ENCODE peak calls at places on chromosomes 11 and 22, in five cellular contexts. R, A, B, T and C are unnamed samples. For H3K4me1 and H3K27me3, the result is how much of the 10 kb centered on the place peaks cover.

GRCh38 chr11:133955091-133955846 is 1.5 kb downstream of the IGSF9B start:
- DNase-seq in R (peak), A (peak), B (no peak), T (peak), C (peak)

GRCh38 chr11:48058064-48058463 is 77.7 kb downstream of the PTPRJ start:
- DNase-seq in R (no peak), A (no peak), B (no peak), T (no peak), C (peak)

GRCh38 chr22:38176170-38176741 is 5.4 kb downstream of the PLA2G6 start:
- DNase-seq in R (no peak), A (peak), B (no peak), T (no peak), C (no peak)

GRCh38 chr22:24695958-24696511 is 78.5 kb downstream of the PIWIL3 start:
- DNase-seq in R (no peak), A (peak), B (no peak), T (peak), C (no peak)

GRCh38 chr11:2310073-2310785 is 8.4 kb downstream of the TSPAN32 start:
- DNase-seq in R (no peak), A (no peak), B (no peak), T (no peak), C (no peak)

GRCh38 chr11:61980783-61981541 is 13.5 kb upstream of the FTH1 start:
- DNase-seq in R (no peak), A (no peak), B (peak), T (no peak), C (no peak)

GRCh38 chr11:116233581-116233980 is 539.2 kb downstream of the BUD13 start:
- DNase-seq in R (no peak), A (peak), B (no peak), T (no peak), C (no peak)

GRCh38 chr11:64206457-64207246 is at the start of gene FERMT3:
- DNase-seq in R (no peak), A (peak), B (no peak), T (no peak), C (peak)

GRCh38 chr22:39932918-39933649 is 27.1 kb upstream of the TMA7B start:
- DNase-seq in R (no peak), A (peak), B (no peak), T (peak), C (peak)

GRCh38 chr11:70381872-70382842 is 16.2 kb upstream of the CTTN start:
- DNase-seq in R (no peak), A (no peak), B (peak), T (peak), C (no peak)

GRCh38 chr11:64331569-64332371 is 8.2 kb upstream of the CCDC88B start:
- DNase-seq in R (no peak), A (peak), B (peak), T (peak), C (peak)

GRCh38 chr11:36492724-36493304 is 17.3 kb downstream of the TRAF6 start:
- DNase-seq in R (no peak), A (no peak), B (peak), T (peak), C (no peak)

GRCh38 chr11:80586464-80586863 is 1145.6 kb upstream of the TENM4 start:
- DNase-seq in R (no peak), A (no peak), B (peak), T (no peak), C (no peak)

GRCh38 chr22:24001314-24001713 is 3.9 kb downstream of the GSTT4 start:
- DNase-seq in R (no peak), A (no peak), B (no peak), T (peak), C (no peak)

GRCh38 chr11:1193326-1194230 is 29.3 kb upstream of the MUC5B start:
- DNase-seq in R (no peak), A (no peak), B (no peak), T (no peak), C (no peak)

GRCh38 chr11:60821827-60822599 is 19.9 kb upstream of the CCDC86 start:
- DNase-seq in R (no peak), A (no peak), B (no peak), T (no peak), C (no peak)

GRCh38 chr11:102799656-102800339 is 1.8 kb upstream of the MMP1 start:
- DNase-seq in R (no peak), A (no peak), B (no peak), T (no peak), C (no peak)

GRCh38 chr11:32870676-32871075 is 21.9 kb upstream of the QSER1 start:
- DNase-seq in R (no peak), A (no peak), B (no peak), T (peak), C (no peak)

GRCh38 chr22:33477131-33478111 is 419.2 kb upstream of the SYN3 start:
- DNase-seq in R (no peak), A (no peak), B (no peak), T (no peak), C (no peak)

DNA sequence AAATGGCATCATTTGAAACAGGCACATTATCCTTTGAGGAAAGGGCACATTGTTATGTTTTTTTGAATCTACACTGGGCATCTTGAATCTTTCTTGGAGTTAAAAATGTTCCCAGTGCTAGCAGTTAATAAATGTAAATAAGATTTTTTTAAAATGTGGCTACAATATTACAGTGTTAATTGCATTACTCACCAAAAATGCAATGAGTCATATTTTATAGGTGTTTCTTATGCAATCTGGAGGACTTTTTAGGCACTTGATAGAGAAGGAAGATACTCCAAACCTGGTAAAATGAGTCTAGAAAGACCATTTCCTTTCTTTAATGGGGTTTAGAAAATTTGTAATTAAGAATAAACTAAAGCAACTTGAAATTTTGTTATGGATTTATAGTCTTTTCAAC is 238.0 kb downstream of the METTL15 start:
- DNase-seq in R (no peak), A (no peak), B (peak), T (no peak), C (no peak)
- H3K4me1 ChIP-seq in R (under half), A (under half), B (under half), T (under half), C (under half)

DNA sequence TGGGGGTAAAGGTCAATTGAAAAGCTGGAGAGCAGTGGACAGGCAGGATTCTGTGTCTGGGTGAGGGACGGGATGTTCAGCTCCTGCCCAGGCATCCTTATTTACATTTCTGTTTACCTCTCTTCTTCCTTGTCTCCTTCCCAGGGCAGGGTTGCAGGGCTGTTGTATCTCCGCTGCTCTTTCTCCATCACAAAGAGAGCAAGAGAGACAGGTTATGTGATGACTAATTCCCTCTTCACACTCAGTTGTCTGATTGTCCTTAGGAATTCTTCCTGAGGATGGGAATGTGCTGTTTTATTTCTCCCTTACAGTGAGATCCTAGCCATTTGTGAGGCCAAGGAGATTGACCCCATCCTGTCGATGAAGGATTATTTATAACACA is 104.9 kb downstream of the VPREB1 start:
- DNase-seq in R (no peak), A (no peak), B (peak), T (peak), C (no peak)
- H3K27me3 ChIP-seq in R (under half), A (under half), B (under half), T (under half), C (under half)

DNA sequence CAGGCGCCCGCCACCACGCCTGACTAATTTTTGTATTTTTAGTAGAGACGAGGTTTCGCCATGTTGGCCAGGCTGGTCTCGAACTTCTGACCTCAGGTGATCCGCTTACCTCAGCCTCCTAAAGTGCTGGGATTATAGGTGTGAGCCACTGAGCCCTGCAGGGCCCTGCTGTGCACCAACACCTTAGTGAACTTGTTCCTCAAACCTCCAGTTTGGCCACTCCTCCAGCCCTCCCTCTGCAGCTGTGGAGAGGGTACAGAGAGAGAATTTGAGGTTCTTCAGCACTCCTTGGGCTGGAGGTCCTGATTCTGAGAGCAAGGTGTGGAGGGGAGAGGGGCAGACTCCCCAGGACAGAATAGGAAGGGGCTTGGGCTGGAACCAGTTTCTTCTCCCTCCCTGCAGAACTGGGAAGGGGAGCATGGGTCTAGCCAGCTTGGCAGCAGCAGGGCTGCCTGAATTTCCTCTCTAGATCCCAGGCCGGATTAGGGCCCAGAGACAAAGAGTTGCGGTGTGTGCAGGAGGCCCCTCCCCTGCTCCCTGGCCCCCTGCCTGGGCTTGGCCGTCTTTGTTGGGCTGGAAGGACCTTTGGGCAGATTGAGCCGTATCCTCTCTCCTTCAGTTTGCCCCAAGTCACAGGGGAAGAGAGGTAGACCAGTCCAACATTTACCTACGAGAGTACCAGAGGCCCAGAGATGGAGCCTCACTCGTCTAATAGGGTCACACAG is 2.3 kb upstream of the PEX16 start:
- DNase-seq in R (no peak), A (peak), B (no peak), T (peak), C (no peak)
- H3K4me1 ChIP-seq in R (under half), A (under half), B (under half), T (under half), C (half or more)

GRCh38 chr22:49694462-49695260 is 133.0 kb downstream of the BRD1 start:
- DNase-seq in R (no peak), A (no peak), B (no peak), T (no peak), C (no peak)
- H3K27me3 ChIP-seq in R (under half), A (under half), B (under half), T (under half), C (under half)

GRCh38 chr11:114085965-114086364 is 26.5 kb downstream of the ZBTB16 start:
- DNase-seq in R (no peak), A (no peak), B (no peak), T (no peak), C (no peak)
- H3K4me1 ChIP-seq in R (half or more), A (half or more), B (under half), T (under half), C (under half)

DNA sequence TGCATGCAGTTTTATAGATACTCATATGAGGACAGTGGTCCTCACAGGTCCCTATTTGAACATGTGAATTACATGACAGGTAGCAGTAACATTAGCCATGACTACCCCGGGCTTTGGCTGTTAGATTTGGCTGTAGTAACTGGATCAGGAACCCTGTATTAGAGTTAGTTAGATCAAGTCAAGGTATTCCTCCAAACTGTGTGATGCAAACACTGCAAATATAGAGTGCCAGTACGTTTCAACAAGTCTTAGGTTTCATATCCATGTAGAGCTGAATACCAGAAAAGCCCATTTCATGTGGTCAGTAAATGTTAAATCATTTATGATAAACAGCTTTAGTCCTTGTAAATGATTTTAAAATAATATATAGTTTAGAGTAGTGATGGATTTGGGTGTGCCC is 29.5 kb upstream of the PITPNB start:
- DNase-seq in R (no peak), A (no peak), B (no peak), T (no peak), C (no peak)
- H3K27me3 ChIP-seq in R (under half), A (under half), B (under half), T (under half), C (under half)

GRCh38 chr11:34343686-34344085 is 14.1 kb downstream of the ABTB2 start:
- DNase-seq in R (no peak), A (no peak), B (no peak), T (no peak), C (no peak)
- H3K4me1 ChIP-seq in R (half or more), A (under half), B (under half), T (under half), C (under half)

GRCh38 chr11:128738942-128739341 is 45.1 kb downstream of the FLI1 start:
- DNase-seq in R (no peak), A (no peak), B (no peak), T (no peak), C (no peak)
- H3K27me3 ChIP-seq in R (under half), A (under half), B (under half), T (under half), C (under half)

GRCh38 chr11:10600570-10601248 is 32.2 kb upstream of the LYVE1 start:
- DNase-seq in R (no peak), A (no peak), B (no peak), T (no peak), C (no peak)

GRCh38 chr11:10603721-10604297 is 35.3 kb upstream of the LYVE1 start:
- DNase-seq in R (no peak), A (no peak), B (no peak), T (no peak), C (no peak)

GRCh38 chr11:10602945-10603344 is 34.5 kb upstream of the LYVE1 start:
- DNase-seq in R (no peak), A (no peak), B (no peak), T (no peak), C (no peak)

GRCh38 chr11:10601722-10602281 is 33.3 kb upstream of the LYVE1 start:
- DNase-seq in R (no peak), A (peak), B (no peak), T (no peak), C (no peak)

GRCh38 chr11:10602366-10602765 is 33.9 kb upstream of the LYVE1 start:
- DNase-seq in R (no peak), A (no peak), B (no peak), T (no peak), C (no peak)
- H3K4me1 ChIP-seq in R (half or more), A (under half), B (under half), T (under half), C (under half)

DNA sequence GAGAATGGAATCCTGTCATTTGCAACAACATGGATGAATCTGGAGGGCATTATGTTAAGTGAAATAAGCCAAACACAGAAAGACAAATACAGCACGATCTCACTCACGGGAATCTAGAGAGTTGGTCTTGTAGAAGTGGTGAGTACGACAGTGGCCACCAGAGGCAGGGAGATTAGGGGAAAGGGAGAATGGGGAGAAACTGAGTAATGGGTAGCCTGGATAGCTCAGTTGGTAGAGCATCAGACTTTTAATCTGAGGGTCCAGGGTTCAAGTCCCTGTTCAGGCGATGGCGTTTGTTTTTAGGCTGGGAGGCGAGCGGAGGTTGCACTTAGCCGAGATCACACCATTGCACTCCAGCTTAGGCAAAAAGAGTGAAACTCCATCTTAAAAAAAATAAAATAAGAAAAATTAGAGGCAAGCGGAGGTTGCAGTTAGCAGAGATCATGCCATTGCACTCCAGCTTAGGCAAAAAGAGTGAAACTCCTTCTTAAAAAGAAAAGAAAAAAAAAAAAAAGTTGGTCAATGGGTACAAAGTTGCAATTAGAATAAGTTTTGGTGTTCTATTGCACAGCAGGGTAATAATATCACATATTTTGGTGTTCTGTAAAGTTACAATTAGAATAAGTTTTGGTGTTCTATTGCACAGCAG is 95.7 kb upstream of the UBASH3B start:
- DNase-seq in R (no peak), A (no peak), B (peak), T (peak), C (no peak)
- H3K27me3 ChIP-seq in R (under half), A (under half), B (under half), T (under half), C (under half)